ENCODE peak calls at places on chromosomes 2 and 18, in nine cellular contexts. J is GM23248, I is HCT116, K is neural progenitor cell, S is OCI-LY7, N is GM23338, U is MM.1S, M is PC-3, X is SK-N-SH. A is an unnamed sample. For H3K36me3, the result is how much of the 10 kb centered on the place peaks cover.

GRCh38 chr2:183253441-183254130 is 129.3 kb downstream of the NUP35 start:
- DNase-seq in I (no peak), K (no peak), X (peak), M (no peak), U (no peak), J (no peak), N (no peak), S (no peak), A (no peak)

GRCh38 chr18:1018211-1018651 is 113.6 kb downstream of the ADCYAP1 start:
- DNase-seq in S (no peak), N (no peak), J (peak), I (no peak), X (no peak), K (peak), U (no peak), M (no peak), A (no peak)

GRCh38 chr2:210546424-210547223 is 9.8 kb upstream of the CPS1 start:
- DNase-seq in J (no peak), N (peak), K (peak), M (no peak), I (no peak), X (no peak), S (no peak), U (no peak), A (peak)

GRCh38 chr2:36461039-36461681 is 105.6 kb downstream of the CRIM1 start:
- DNase-seq in J (peak), U (peak), I (peak), N (peak), S (peak), X (no peak), K (peak), M (peak), A (peak)

GRCh38 chr2:204754898-204755297 is 209.6 kb downstream of the PARD3B start:
- DNase-seq in U (no peak), N (no peak), J (no peak), M (no peak), X (no peak), S (no peak), K (no peak), I (no peak), A (no peak)

GRCh38 chr2:17441055-17441771 is 77.0 kb downstream of the RAD51AP2 start:
- DNase-seq in S (no peak), J (no peak), K (no peak), X (no peak), N (no peak), U (no peak), M (no peak), I (no peak), A (no peak)

GRCh38 chr2:27356056-27356381 is 545 bp downstream of the GTF3C2 start:
- DNase-seq in U (no peak), S (no peak), K (peak), J (peak), M (peak), N (peak), X (peak), I (no peak), A (peak)

GRCh38 chr2:109554758-109555157 is 59.0 kb downstream of the SEPTIN10 start:
- DNase-seq in S (no peak), J (peak), N (no peak), K (no peak), X (no peak), M (no peak), U (no peak), I (no peak), A (peak)

GRCh38 chr18:36511791-36512352 is 214.4 kb downstream of the FHOD3 start:
- DNase-seq in J (peak), S (no peak), I (no peak), M (peak), N (no peak), U (no peak), X (peak), K (no peak), A (no peak)

GRCh38 chr2:134862069-134862468 is 23.7 kb downstream of the ACMSD start:
- DNase-seq in K (no peak), J (no peak), X (no peak), S (no peak), U (no peak), M (no peak), N (no peak), I (no peak), A (no peak)

GRCh38 chr2:152499921-152500320 is 164.9 kb downstream of the FMNL2 start:
- DNase-seq in I (no peak), K (no peak), X (peak), M (no peak), J (peak), S (no peak), U (no peak), N (no peak), A (no peak)

GRCh38 chr2:11796190-11797171 is 50.0 kb downstream of the LPIN1 start:
- DNase-seq in S (no peak), N (no peak), I (no peak), M (no peak), J (peak), U (no peak), K (no peak), X (no peak), A (no peak)

GRCh38 chr2:98324181-98324580 is 22.1 kb upstream of the CNGA3 start:
- DNase-seq in I (no peak), S (no peak), N (no peak), J (peak), X (no peak), U (no peak), M (no peak), K (no peak), A (no peak)

GRCh38 chr2:202909394-202910192 is 1.9 kb downstream of the WDR12 start:
- DNase-seq in J (peak), N (no peak), S (no peak), U (no peak), K (no peak), M (no peak), I (no peak), X (no peak), A (no peak)

GRCh38 chr2:39696072-39696471 is 30.4 kb downstream of the TMEM178A start:
- DNase-seq in X (no peak), J (peak), I (no peak), M (no peak), K (no peak), U (no peak), S (no peak), N (peak), A (peak)

GRCh38 chr2:16185671-16186391 is 245.5 kb downstream of the MYCN start:
- DNase-seq in I (no peak), S (no peak), M (no peak), K (no peak), U (no peak), N (no peak), X (peak), J (no peak), A (no peak)

GRCh38 chr2:7379799-7380198 is 462.6 kb downstream of the RNF144A start:
- DNase-seq in K (no peak), S (no peak), I (no peak), U (no peak), J (no peak), M (no peak), N (peak), X (no peak), A (no peak)

GRCh38 chr2:43292297-43292696 is 65.9 kb upstream of the ZFP36L2 start:
- DNase-seq in S (no peak), K (no peak), N (no peak), M (no peak), X (no peak), I (no peak), U (no peak), J (no peak), A (no peak)

GRCh38 chr18:48949606-48950535 is 894 bp downstream of the SMAD7 start:
- DNase-seq in N (peak), S (peak), X (peak), I (no peak), U (peak), M (peak), J (peak), K (peak), A (peak)

GRCh38 chr2:163878718-163879117 is 142.9 kb upstream of the FIGN start:
- DNase-seq in S (peak), X (peak), J (peak), M (peak), U (no peak), K (peak), I (peak), N (peak), A (peak)

GRCh38 chr18:12595571-12596255 is 62.2 kb downstream of the SPIRE1 start:
- DNase-seq in I (no peak), S (no peak), U (no peak), N (no peak), M (no peak), X (no peak), J (no peak), K (no peak), A (no peak)

GRCh38 chr18:12599966-12600365 is 57.9 kb downstream of the SPIRE1 start:
- DNase-seq in K (no peak), I (no peak), S (no peak), X (no peak), U (no peak), M (no peak), J (no peak), N (no peak), A (no peak)

GRCh38 chr18:12598181-12598921 is 59.6 kb downstream of the SPIRE1 start:
- DNase-seq in I (no peak), X (no peak), K (peak), U (no peak), J (peak), M (peak), S (no peak), N (peak), A (no peak)

GRCh38 chr18:12597775-12598174 is 60.1 kb downstream of the SPIRE1 start:
- DNase-seq in K (no peak), X (no peak), J (peak), M (peak), I (peak), U (no peak), S (no peak), N (no peak), A (peak)

DNA sequence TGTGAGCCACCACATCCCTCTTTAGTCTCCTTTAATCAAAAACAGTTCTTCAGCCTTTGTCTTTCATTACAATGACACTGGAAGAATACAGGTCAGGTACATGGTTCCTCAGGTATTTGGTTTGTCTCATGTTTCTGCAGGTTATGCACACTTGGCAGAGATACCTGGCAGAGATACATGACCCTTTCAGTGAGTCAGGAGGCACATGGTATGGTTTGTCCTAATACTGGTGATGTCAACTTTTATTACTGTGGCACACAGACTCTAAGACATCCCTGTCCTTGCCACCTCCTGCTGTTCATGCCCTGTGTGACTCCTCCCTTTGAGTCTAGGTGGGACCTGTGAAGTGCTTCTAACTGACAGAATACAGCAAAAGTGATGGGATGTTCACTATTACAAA is 58.4 kb downstream of the SPIRE1 start:
- DNase-seq in M (peak), X (no peak), I (peak), K (no peak), N (no peak), U (no peak), S (no peak), J (peak), A (no peak)
- H3K36me3 ChIP-seq in M (under half), X (under half), I (under half), K (under half), N (under half), U (under half), S (under half), J (under half), A (under half)

GRCh38 chr18:26717123-26717522 is 148.4 kb downstream of the AQP4 start:
- DNase-seq in N (peak), U (no peak), K (no peak), S (no peak), J (no peak), I (no peak), M (no peak), X (no peak), A (no peak)
- H2AFZ ChIP-seq in N (no peak), U (no peak), K (no peak), S (no peak), J (no peak), I (no peak), M (no peak), X (no peak), A (no peak)

DNA sequence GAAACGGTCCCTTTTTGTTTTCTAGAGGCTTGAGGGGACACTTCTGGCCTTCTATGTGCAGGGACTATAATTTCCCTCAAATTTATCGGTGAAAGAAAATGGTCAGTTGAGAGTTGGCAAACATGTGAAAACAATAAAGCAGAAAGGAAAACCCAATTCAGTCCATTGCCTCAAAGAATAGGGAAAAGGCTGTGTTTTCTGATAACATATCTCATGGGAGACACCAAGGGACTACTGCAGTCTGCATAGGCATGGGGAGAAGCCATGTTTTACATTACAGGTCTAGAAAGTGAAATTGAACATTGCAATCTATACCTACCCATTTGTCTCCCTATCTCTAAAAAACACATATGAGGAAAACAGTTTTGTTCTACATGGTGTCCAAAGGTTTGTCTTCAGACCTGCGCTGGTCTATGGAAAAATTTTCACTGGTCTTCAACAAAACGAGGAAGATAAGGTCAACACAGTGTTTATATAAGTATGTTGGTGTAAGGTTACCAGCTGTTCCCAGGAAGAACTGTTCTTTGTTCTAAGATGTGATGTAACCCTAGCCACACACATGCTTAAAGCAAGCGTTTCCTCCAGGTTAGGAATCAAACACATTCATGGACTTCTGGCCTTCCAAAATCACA is 179.7 kb downstream of the MREG start:
- DNase-seq in K (no peak), J (peak), N (peak), I (peak), S (no peak), M (peak), U (no peak), X (no peak), A (peak)
- TF ChIP-seq EZH2phosphoT487 in K (no peak), J (no peak), N (no peak), I (no peak), S (no peak), M (no peak), U (no peak), X (no peak), A (no peak)

DNA sequence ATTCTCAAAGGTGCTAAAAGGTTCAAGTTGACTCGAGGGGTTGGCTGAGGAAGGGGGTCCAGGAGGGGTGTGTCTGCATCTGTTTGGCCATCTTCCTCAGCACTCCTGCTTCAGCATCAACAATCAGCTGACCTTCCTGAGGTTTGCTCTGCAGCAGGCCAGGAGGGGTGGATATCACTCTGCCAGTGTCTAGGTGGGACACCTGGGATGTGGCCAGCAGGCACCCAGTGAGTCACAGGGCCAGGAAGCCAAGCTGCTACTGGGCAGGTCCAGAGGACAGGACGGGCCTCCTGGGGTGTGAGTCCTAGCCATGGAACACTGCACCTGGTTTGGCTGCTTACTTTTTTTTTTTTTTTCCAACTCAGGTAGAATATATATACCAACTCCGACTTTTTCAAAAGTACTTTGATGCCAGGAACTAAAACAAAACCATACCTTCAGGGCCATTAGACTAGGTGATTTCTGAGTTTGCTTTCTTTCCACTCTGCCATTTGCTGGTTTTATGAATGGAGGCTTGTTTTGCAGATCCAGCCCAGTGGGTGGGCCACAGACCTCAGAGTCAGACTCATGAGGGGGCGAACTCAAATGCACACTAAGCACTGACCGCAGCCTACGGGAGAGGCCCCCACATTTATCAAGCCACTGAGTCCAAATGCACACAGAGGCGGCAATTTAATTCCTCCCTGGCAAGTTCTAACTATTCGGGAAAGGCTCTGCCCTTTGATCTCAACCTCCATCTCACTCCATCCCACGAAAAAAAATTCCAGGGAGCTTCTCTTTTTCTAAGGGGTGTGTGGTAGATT is 76.0 kb downstream of the UXS1 start:
- DNase-seq in M (peak), K (no peak), S (no peak), I (no peak), J (no peak), N (no peak), X (no peak), U (no peak), A (no peak)
- H3K36me3 ChIP-seq in M (under half), K (under half), S (under half), I (under half), J (under half), N (under half), X (under half), U (under half), A (under half)

DNA sequence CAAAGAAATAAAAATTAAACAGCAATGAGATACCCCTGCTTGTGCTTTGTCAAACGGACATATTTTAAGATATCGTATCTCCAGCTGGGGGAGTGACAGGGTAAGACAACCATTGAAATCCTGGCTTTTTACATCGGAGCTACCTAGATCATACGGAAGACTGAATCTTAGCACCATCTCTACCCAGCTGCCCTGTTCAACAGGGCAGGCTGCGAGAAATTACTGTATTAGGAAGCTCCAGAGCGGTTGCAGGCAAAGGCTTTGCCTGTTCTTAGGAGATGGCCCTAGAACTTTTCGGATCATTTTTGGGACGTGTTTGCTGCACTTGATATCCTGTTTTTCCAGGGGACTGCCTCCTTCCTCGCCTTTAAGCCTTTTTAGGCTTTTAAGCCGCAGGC is 2.0 kb upstream of the PRKCE start:
- DNase-seq in N (no peak), X (peak), J (peak), S (peak), M (peak), I (no peak), K (peak), U (no peak), A (peak)
- H2AFZ ChIP-seq in N (peak), X (peak), J (peak), S (peak), M (peak), I (no peak), K (peak), U (peak), A (peak)

GRCh38 chr18:24631238-24632025 is 171.0 kb downstream of the HRH4 start:
- DNase-seq in J (peak), U (no peak), K (peak), S (no peak), X (no peak), M (no peak), I (no peak), N (peak), A (no peak)

GRCh38 chr18:24627644-24628315 is 167.3 kb downstream of the HRH4 start:
- DNase-seq in X (no peak), J (peak), K (no peak), M (no peak), I (no peak), N (no peak), U (no peak), S (no peak), A (no peak)

GRCh38 chr18:24630346-24630880 is 170.0 kb downstream of the HRH4 start:
- DNase-seq in S (no peak), K (no peak), J (no peak), U (no peak), M (no peak), I (no peak), X (no peak), N (no peak), A (no peak)

GRCh38 chr18:24628360-24628759 is 167.9 kb downstream of the HRH4 start:
- DNase-seq in M (no peak), K (no peak), I (no peak), S (no peak), X (no peak), J (peak), N (no peak), U (no peak), A (no peak)

DNA sequence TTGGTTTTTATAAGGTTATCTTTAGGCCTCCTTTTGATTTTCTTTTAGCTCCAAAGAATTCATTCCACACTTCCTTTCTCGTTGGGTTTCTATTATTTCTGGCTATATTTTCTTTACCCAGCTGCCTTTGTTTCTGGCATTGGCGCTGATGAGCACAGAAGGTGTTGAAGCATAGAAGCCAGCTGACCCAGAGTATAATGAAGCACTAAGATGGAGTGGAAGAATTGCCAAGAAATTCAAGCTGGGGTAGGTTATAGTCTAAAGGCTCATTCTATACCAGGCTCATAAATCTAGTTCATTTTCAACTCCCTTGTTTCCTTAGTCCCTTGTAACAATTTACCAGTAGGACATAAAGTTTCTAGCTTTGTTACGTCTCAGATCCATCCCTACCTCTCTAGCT is 169.5 kb downstream of the HRH4 start:
- DNase-seq in N (no peak), I (no peak), X (no peak), M (no peak), J (no peak), U (no peak), K (no peak), S (no peak), A (no peak)
- TF ChIP-seq EZH2phosphoT487 in N (no peak), I (no peak), X (no peak), M (no peak), J (no peak), U (no peak), K (no peak), S (no peak), A (no peak)

DNA sequence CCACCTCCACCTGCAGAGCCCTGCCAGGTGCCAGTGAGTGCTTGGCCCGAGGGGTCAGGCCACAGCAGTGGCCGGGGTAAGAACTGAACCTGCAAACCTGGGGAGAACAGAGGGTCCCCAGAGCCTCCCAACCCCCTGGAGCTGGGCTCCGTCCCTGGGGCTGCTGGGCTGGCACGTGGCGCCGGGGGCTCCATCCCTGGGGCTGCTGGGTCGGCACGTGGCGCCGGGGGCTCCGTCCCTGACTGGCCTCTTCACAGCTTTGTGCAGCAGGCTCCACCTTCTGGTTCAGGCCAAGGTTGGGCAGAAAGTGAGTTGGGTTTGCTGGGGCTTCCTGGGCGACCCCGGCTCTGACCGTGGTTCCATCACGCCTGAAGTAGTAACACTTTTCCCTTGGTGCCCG is 12.2 kb downstream of the RBFA start:
- DNase-seq in J (no peak), U (no peak), K (no peak), N (no peak), S (no peak), M (no peak), I (no peak), X (no peak), A (no peak)
- H3K36me3 ChIP-seq in J (under half), U (under half), K (under half), N (under half), S (under half), M (under half), I (under half), X (under half), A (under half)